ENCODE peak calls at places on chromosomes 1 and 21, in four cellular contexts. X is K562, A is HepG2, O is H1. E is an unnamed sample.

GRCh38 chr1:174262747-174263241 is 103.5 kb downstream of the RABGAP1L start:
- DNase-seq in X (peak), A (peak), O (peak), E (peak)

GRCh38 chr1:42164551-42165420 is at the start of gene GUCA2A:
- DNase-seq in X (no peak), A (no peak), O (no peak), E (no peak)

GRCh38 chr21:36647279-36648093 is 51.4 kb upstream of the SIM2 start:
- DNase-seq in X (no peak), A (peak), O (no peak), E (no peak)

GRCh38 chr1:113041569-113042335 is 31.2 kb upstream of the LRIG2 start:
- DNase-seq in X (peak), A (peak), O (peak), E (no peak)

GRCh38 chr1:14733053-14733778 is 134.7 kb downstream of the KAZN start:
- DNase-seq in X (no peak), A (peak), O (peak), E (peak)

GRCh38 chr1:206843626-206844025 is 21.8 kb upstream of the IL20 start:
- DNase-seq in X (no peak), A (no peak), O (no peak), E (no peak)

GRCh38 chr1:160489513-160490261 is 33.4 kb downstream of the SLAMF6 start:
- DNase-seq in X (no peak), A (no peak), O (no peak), E (no peak)

GRCh38 chr1:29047142-29047541 is 76.6 kb downstream of the TMEM200B start:
- DNase-seq in X (no peak), A (no peak), O (no peak), E (no peak)

GRCh38 chr1:19661721-19662228 is 2.9 kb upstream of the HTR6 start:
- DNase-seq in X (no peak), A (no peak), O (no peak), E (no peak)

GRCh38 chr1:186231861-186232436 is 143.1 kb downstream of the TPR start:
- DNase-seq in X (no peak), A (no peak), O (no peak), E (no peak)

GRCh38 chr1:204506969-204507316 is 9.3 kb upstream of the MDM4 start:
- DNase-seq in X (peak), A (peak), O (peak), E (peak)

DNA sequence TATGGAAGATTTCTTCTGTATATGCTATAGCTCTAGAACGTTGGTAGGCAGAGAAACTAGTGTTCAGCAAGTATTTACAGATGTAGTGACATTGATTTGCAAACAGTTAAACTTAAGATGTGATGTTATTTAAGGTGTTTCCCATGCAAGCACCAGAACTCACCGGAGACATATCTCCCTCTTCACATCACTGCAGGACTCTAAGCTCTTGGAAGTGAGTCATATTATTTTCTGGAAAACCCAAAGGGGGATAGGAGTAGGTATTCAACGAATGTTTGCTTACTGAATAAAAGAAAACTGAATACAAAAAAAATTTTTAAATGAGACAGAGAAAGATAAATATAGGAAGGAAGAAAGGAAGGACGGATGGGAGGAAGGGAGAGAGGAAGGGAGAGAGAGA is 25.0 kb downstream of the RGS4 start:
- DNase-seq in X (no peak), A (no peak), O (no peak), E (no peak)
- TF ChIP-seq GABPA in X (no peak), A (no peak), O (no peak), E (no peak)

GRCh38 chr1:3213730-3214129 is 144.7 kb downstream of the PRDM16 start:
- DNase-seq in X (no peak), A (no peak), O (no peak), E (no peak)
- TF ChIP-seq POLR2A in X (no peak), A (no peak), O (no peak), E (no peak)

GRCh38 chr1:38671221-38671620 is 188.4 kb downstream of the RRAGC start:
- DNase-seq in X (no peak), A (no peak), O (no peak), E (no peak)
- TF ChIP-seq GABPA in X (no peak), A (no peak), O (no peak), E (no peak)

DNA sequence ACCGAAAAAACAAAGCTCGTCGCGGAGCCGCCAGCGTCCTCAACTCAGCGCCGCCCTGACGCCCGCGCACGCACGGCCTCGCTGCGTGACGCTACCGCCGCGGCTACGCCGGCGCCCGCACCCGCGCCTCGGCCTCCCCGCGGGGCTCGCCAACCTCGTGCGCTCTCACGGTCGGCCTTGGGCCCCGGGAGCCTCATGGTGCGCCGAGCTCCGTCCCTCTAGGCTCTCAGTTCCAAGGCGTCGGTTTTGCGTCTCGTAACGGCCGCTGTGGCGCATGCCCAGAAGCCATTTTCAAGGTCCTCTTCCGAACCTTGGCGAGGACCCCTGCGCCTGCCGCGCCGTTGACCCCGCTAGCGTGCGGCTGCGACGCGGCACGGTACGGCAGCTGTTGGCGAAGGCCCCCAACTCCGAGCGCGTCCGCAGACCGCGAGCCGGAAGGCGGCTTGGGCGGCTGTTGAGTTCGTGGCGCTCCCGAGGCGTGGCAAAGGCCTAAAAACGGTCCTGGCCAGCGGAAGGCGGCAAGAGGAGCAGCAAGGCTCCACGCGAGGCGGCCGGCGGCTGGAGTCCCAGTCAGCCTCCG is at the start of gene HENMT1:
- DNase-seq in X (no peak), A (no peak), O (peak), E (peak)
- TF ChIP-seq POLR2A in X (no peak), A (no peak), O (peak), E (peak)

GRCh38 chr1:179091691-179092165 is 9.9 kb downstream of the TOR3A start:
- DNase-seq in X (no peak), A (peak), O (no peak), E (no peak)
- TF ChIP-seq GABPA in X (no peak), A (no peak), O (no peak), E (no peak)

GRCh38 chr1:116151739-116152576 is 40.8 kb downstream of the MAB21L3 start:
- DNase-seq in X (peak), A (no peak), O (peak), E (peak)
- TF ChIP-seq POLR2A in X (no peak), A (no peak), O (no peak), E (no peak)

DNA sequence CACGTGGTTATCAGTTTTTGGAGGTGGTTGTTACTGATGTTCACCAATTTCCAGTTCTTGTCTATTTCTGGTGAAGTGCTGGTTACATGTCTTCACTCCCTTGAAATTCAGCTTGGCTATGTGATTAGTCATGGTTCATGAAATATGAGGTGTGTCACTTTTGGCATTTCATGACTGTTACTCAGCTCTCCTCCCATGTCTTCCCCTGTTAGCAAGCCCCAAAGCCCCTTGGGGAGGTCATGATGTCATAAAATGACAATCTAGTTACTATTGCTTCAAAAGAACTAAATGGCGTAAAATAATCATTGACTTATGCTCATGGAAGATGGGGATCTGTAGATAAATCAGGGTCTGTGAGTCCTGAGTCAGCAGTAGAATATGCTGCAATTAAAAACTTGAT is 425.1 kb downstream of the SETD4 start:
- DNase-seq in X (no peak), A (no peak), O (no peak), E (no peak)
- TF ChIP-seq GABPA in X (no peak), A (no peak), O (no peak), E (no peak)

GRCh38 chr1:61053281-61053711 is 29.1 kb upstream of the NFIA start:
- DNase-seq in X (no peak), A (no peak), O (no peak), E (no peak)

GRCh38 chr1:61050541-61051454 is 31.6 kb upstream of the NFIA start:
- DNase-seq in X (peak), A (no peak), O (peak), E (no peak)

GRCh38 chr1:61049850-61050540 is 32.4 kb upstream of the NFIA start:
- DNase-seq in X (peak), A (peak), O (peak), E (no peak)

GRCh38 chr1:61052393-61053280 is 29.7 kb upstream of the NFIA start:
- DNase-seq in X (peak), A (no peak), O (peak), E (no peak)

GRCh38 chr1:61051455-61052392 is 30.6 kb upstream of the NFIA start:
- DNase-seq in X (peak), A (no peak), O (peak), E (no peak)
- TF ChIP-seq POLR2A in X (no peak), A (no peak), O (no peak), E (no peak)